ENCODE peak calls at places on chromosomes 3 and 15, in four cellular contexts. One of them, this sample, is unnamed.

GRCh38 chr15:93250212-93250611 is 161.2 kb upstream of the RGMA start:
- DNase-seq in left lung: no peak
- DNase-seq in foreskin fibroblast: no peak
- DNase-seq in fibroblast of mammary gland: no peak
- DNase-seq in this sample: no peak

GRCh38 chr15:45022871-45023658 is at the start of gene SORD:
- DNase-seq in left lung: peak; percentile 100
- DNase-seq in foreskin fibroblast: peak; percentile 79
- DNase-seq in fibroblast of mammary gland: peak; percentile 74
- DNase-seq in this sample: peak; percentile 54

GRCh38 chr15:101008158-101009139 is 89.3 kb downstream of the LRRK1 start:
- DNase-seq in left lung: peak; percentile 98
- DNase-seq in foreskin fibroblast: no peak
- DNase-seq in fibroblast of mammary gland: peak; percentile 78
- DNase-seq in this sample: no peak

GRCh38 chr15:62569460-62570404 is 404.6 kb upstream of the C2CD4B start:
- DNase-seq in left lung: no peak
- DNase-seq in foreskin fibroblast: peak; percentile 60
- DNase-seq in fibroblast of mammary gland: peak; percentile 56
- DNase-seq in this sample: peak; percentile 56

GRCh38 chr3:119145500-119146167 is at the start of gene TEX55:
- DNase-seq in left lung: peak; percentile 71
- DNase-seq in foreskin fibroblast: peak; percentile 7
- DNase-seq in fibroblast of mammary gland: peak; percentile 56
- DNase-seq in this sample: peak; percentile 4

GRCh38 chr3:56316944-56317343 is 151.3 kb downstream of the ERC2 start:
- DNase-seq in left lung: no peak
- DNase-seq in foreskin fibroblast: no peak
- DNase-seq in fibroblast of mammary gland: no peak
- DNase-seq in this sample: no peak

GRCh38 chr3:54547846-54548245 is 380.0 kb downstream of the LRTM1 start:
- DNase-seq in left lung: no peak
- DNase-seq in foreskin fibroblast: no peak
- DNase-seq in fibroblast of mammary gland: no peak
- DNase-seq in this sample: no peak

GRCh38 chr3:150793641-150794040 is 30.7 kb upstream of the SIAH2 start:
- DNase-seq in left lung: no peak
- DNase-seq in foreskin fibroblast: no peak
- DNase-seq in fibroblast of mammary gland: no peak
- DNase-seq in this sample: no peak

GRCh38 chr3:69092030-69092513 is 7.3 kb downstream of the ARL6IP5 start:
- DNase-seq in left lung: no peak
- DNase-seq in foreskin fibroblast: no peak
- DNase-seq in fibroblast of mammary gland: no peak
- DNase-seq in this sample: no peak

GRCh38 chr15:49468440-49468839 is 45.4 kb downstream of the FGF7 start:
- DNase-seq in left lung: no peak
- DNase-seq in foreskin fibroblast: peak; percentile 45
- DNase-seq in fibroblast of mammary gland: peak; percentile 74
- DNase-seq in this sample: no peak

GRCh38 chr15:31325976-31326728 is 483 bp upstream of the KLF13 start:
- DNase-seq in left lung: peak; percentile 99
- DNase-seq in foreskin fibroblast: peak; percentile 98
- DNase-seq in fibroblast of mammary gland: peak; percentile 97
- DNase-seq in this sample: peak; percentile 84
- TF ChIP-seq CTCF in left lung: no peak
- TF ChIP-seq CTCF in foreskin fibroblast: no peak
- TF ChIP-seq CTCF in fibroblast of mammary gland: no peak
- TF ChIP-seq CTCF in this sample: no peak

DNA sequence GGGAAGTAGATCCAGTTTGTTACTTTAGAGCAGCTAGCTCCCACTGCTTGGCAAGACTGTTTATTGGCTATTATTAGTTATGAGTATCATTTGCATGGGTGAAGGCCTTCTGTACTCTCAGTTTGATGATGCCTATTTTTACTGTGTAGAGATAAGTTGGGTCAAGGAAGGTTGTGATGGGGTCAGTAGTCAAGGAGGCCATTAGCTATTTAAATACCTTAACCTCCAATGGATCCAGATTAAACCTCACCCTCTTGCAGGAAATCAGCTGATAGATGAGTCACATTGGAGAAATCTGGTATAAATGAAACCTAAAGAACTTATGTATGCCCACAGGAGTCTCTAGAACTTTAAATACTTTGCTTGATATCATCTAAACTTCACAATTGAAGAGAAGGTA is 45.0 kb downstream of the THBS1 start:
- DNase-seq in left lung: no peak
- DNase-seq in foreskin fibroblast: peak; percentile 33
- DNase-seq in fibroblast of mammary gland: peak; percentile 57
- DNase-seq in this sample: peak; percentile 47
- H3K4me3 ChIP-seq in left lung: no peak overlapping the region
- H3K4me3 ChIP-seq in foreskin fibroblast: no peak overlapping the region
- H3K4me3 ChIP-seq in fibroblast of mammary gland: no peak overlapping the region
- H3K4me3 ChIP-seq in this sample: no peak overlapping the region

GRCh38 chr3:60756636-60757035 is 494.6 kb downstream of the FHIT start:
- DNase-seq in left lung: no peak
- DNase-seq in foreskin fibroblast: no peak
- DNase-seq in fibroblast of mammary gland: no peak
- DNase-seq in this sample: peak; percentile 90

GRCh38 chr3:60752800-60753199 is 498.5 kb downstream of the FHIT start:
- DNase-seq in left lung: no peak
- DNase-seq in foreskin fibroblast: no peak
- DNase-seq in fibroblast of mammary gland: peak; percentile 78
- DNase-seq in this sample: no peak

GRCh38 chr3:60756231-60756630 is 495.0 kb downstream of the FHIT start:
- DNase-seq in left lung: no peak
- DNase-seq in foreskin fibroblast: no peak
- DNase-seq in fibroblast of mammary gland: no peak
- DNase-seq in this sample: no peak

GRCh38 chr3:60754617-60755016 is 496.6 kb downstream of the FHIT start:
- DNase-seq in left lung: no peak
- DNase-seq in foreskin fibroblast: no peak
- DNase-seq in fibroblast of mammary gland: peak; percentile 21
- DNase-seq in this sample: no peak

DNA sequence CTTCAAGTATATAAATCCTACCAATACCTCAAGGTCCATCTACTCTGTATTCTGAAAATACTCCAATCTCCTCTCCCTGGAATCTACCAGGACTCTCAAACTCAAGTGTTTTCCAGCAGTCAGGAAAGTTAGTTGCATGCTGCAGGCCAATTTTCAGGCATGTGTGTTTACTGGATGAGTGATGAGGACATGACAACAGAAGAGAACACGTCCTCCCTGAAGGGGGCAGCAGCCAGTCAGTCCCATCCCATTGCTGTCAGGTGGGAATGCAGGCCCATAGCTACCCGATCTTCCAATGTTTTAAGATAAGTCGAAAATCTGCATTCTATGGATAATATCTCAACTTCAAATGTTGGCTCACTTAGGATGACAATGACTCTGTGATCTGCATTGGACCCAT is 496.2 kb downstream of the FHIT start:
- DNase-seq in left lung: no peak
- DNase-seq in foreskin fibroblast: no peak
- DNase-seq in fibroblast of mammary gland: no peak
- DNase-seq in this sample: no peak
- TF ChIP-seq CTCF in left lung: no peak
- TF ChIP-seq CTCF in foreskin fibroblast: peak; percentile 12
- TF ChIP-seq CTCF in fibroblast of mammary gland: no peak
- TF ChIP-seq CTCF in this sample: peak; percentile 28

GRCh38 chr3:21750831-21751391 is at the start of gene ZNF385D:
- DNase-seq in left lung: peak; percentile 59
- DNase-seq in foreskin fibroblast: peak; percentile 79
- DNase-seq in fibroblast of mammary gland: peak; percentile 82
- DNase-seq in this sample: no peak
- H3K4me3 ChIP-seq in left lung: no peak within 1 kb of the TSS
- H3K4me3 ChIP-seq in foreskin fibroblast: peak within 1 kb of the TSS; percentile 59
- H3K4me3 ChIP-seq in fibroblast of mammary gland: peak within 1 kb of the TSS; percentile 68
- H3K4me3 ChIP-seq in this sample: peak within 1 kb of the TSS; percentile 75

DNA sequence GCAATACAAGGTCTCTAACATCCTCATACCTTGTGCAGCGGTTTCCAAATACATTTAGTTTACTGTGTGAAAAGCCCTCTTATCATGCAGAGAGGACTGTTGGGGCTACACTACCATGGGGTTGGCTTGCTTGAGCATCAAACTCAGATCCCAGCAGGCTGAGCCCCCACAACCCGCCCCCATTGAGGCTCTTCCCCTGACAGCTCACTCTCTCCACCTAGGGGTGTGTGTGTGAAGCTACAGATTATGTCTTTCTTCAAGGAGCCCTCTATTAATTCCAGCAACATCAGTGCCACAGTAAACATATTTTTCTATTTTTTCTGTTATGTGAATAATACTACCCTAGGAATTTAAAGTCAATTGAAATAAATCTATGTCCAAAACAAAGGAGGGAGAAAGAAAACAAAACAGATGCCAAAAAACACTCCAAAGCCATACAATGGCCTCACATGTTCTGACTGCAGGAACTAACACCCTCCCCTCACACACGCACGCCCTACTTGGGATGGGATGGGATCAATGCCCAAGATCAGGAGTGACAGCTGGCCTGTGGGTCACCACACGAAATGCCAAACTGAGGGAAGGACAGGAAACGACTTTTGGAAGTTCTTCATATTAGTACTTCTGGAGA is 14.7 kb downstream of the TM4SF4 start:
- DNase-seq in left lung: no peak
- DNase-seq in foreskin fibroblast: no peak
- DNase-seq in fibroblast of mammary gland: no peak
- DNase-seq in this sample: no peak
- TF ChIP-seq CTCF in left lung: peak; percentile 34
- TF ChIP-seq CTCF in foreskin fibroblast: peak; percentile 50
- TF ChIP-seq CTCF in fibroblast of mammary gland: peak; percentile 68
- TF ChIP-seq CTCF in this sample: peak; percentile 69

GRCh38 chr3:152299243-152299976 is 30.7 kb downstream of the MBNL1 start:
- DNase-seq in left lung: no peak
- DNase-seq in foreskin fibroblast: no peak
- DNase-seq in fibroblast of mammary gland: no peak
- DNase-seq in this sample: no peak
- H3K4me3 ChIP-seq in left lung: peak overlapping the region; percentile 29
- H3K4me3 ChIP-seq in foreskin fibroblast: peak overlapping the region; percentile 36
- H3K4me3 ChIP-seq in fibroblast of mammary gland: peak overlapping the region; percentile 46
- H3K4me3 ChIP-seq in this sample: peak overlapping the region; percentile 68

GRCh38 chr3:61251174-61251972 is at the start of gene FHIT:
- DNase-seq in left lung: peak; percentile 93
- DNase-seq in foreskin fibroblast: peak; percentile 87
- DNase-seq in fibroblast of mammary gland: peak; percentile 92
- DNase-seq in this sample: peak; percentile 84
- TF ChIP-seq CTCF in left lung: no peak
- TF ChIP-seq CTCF in foreskin fibroblast: no peak
- TF ChIP-seq CTCF in fibroblast of mammary gland: no peak
- TF ChIP-seq CTCF in this sample: no peak

DNA sequence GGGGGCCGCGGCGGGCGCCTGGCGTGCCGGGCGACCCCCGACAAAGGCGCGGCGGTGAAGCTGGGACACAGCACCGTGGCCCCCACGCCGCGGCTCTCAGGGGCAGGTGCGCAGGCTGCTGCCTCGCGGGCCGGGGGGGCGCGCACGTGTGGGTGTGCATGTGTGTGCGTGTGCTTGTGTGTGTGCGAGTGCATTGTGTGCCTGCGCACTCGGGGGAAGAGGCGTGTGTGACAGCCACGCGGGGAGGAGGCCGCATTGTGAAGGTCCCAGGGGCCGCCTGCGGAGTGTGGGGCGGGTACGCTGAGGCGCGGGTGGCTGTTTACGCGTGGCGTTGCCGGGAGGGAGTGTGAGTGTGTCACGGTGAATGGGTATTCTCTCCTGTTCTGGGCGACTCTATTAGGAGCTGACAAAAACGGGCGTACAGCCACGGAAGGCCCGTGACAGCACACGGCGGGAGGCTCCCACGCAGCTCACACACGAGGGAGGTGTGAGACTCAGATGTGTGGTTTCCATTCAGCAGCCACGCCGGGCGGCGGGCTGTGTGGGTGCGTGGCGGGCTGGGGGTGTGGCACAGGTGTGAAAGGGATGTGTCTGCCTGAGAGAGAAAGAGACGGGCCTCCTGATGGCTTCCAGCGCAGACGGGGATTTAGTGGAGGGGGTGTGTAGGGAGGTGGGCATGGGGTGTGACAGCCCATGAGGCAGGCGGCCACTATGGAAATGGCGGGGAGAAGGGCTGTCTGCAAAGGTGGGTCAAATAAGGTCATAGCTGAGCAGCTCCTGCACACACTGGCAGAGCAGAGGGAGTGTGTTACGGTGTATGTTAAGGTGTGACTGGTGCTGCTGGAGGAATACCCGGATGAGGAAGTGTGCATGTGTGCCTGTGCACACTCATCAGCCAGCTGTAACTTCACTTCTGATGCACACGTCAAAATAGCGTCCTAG is 748 bp downstream of the PODXL2 start:
- DNase-seq in left lung: peak; percentile 74
- DNase-seq in foreskin fibroblast: no peak
- DNase-seq in fibroblast of mammary gland: no peak
- DNase-seq in this sample: no peak
- H3K4me3 ChIP-seq in left lung: peak overlapping the region; percentile 40
- H3K4me3 ChIP-seq in foreskin fibroblast: peak overlapping the region; percentile 29
- H3K4me3 ChIP-seq in fibroblast of mammary gland: no peak overlapping the region
- H3K4me3 ChIP-seq in this sample: peak overlapping the region; percentile 45

DNA sequence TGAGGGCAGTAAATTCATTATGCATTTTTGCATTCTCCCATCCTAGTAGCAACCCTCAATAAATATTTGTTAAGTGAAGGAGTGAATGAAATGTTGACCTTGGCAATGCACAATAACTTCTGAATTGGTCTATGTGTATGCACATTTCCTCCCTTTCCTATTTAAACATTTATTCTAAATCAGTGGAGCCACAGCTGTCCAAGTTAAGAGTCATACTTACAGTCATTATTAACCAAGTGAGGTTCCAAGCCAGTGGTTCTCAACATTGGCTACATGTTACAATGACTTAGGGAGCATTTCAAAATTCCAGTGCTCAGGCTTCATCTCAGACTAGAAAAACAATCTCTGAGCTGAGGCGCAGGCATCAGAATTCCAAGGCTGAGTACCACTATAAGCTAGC is 95.0 kb upstream of the ANKRD28 start:
- DNase-seq in left lung: no peak
- DNase-seq in foreskin fibroblast: peak; percentile 32
- DNase-seq in fibroblast of mammary gland: peak; percentile 50
- DNase-seq in this sample: no peak
- TF ChIP-seq CTCF in left lung: no peak
- TF ChIP-seq CTCF in foreskin fibroblast: no peak
- TF ChIP-seq CTCF in fibroblast of mammary gland: no peak
- TF ChIP-seq CTCF in this sample: no peak

This sample was measured in retinal pigment epithelial cell.